ENCODE peak calls at places on chromosomes 11 and 22, in eight cellular contexts. C is HCT116, K is small intestine, P is epithelial cell of esophagus, T is mesendoderm, Q is choroid plexus epithelial cell, M is IMR-90, Y is OCI-LY7. D is an unnamed sample.

GRCh38 chr11:69912911-69913451 is 93.8 kb upstream of the FGF3 start:
- DNase-seq in C (no peak), K (peak), P (peak), T (no peak), Q (peak), M (peak), Y (peak), D (peak)

GRCh38 chr11:36073411-36074203 is 129.7 kb downstream of the LDLRAD3 start:
- DNase-seq in C (no peak), K (no peak), P (peak), T (no peak), Q (peak), M (peak), Y (no peak), D (peak)

GRCh38 chr11:73185680-73186293 is 32.3 kb upstream of the P2RY2 start:
- DNase-seq in C (no peak), K (no peak), P (peak), T (no peak), Q (peak), M (peak), Y (no peak), D (peak)

GRCh38 chr22:30636226-30637077 is 871 bp downstream of the SLC35E4 start:
- DNase-seq in C (no peak), K (peak), P (peak), T (no peak), Q (no peak), M (no peak), Y (peak), D (peak)

GRCh38 chr11:68328374-68329091 is 16.1 kb downstream of the LRP5 start:
- DNase-seq in C (no peak), K (peak), P (no peak), T (peak), Q (no peak), M (no peak), Y (peak), D (no peak)

GRCh38 chr11:10488121-10488580 is 33.1 kb downstream of the AMPD3 start:
- DNase-seq in C (peak), K (peak), P (peak), T (peak), Q (peak), M (peak), Y (peak), D (no peak)

GRCh38 chr22:40552070-40552469 is 84.4 kb downstream of the MRTFA start:
- DNase-seq in C (no peak), K (no peak), P (no peak), T (no peak), Q (no peak), M (no peak), Y (no peak), D (no peak)

GRCh38 chr11:118223992-118224391 is 819 bp downstream of the JAML start:
- DNase-seq in C (no peak), K (no peak), P (no peak), T (no peak), Q (no peak), M (no peak), Y (no peak), D (no peak)

GRCh38 chr11:22703561-22703960 is 37.1 kb downstream of the GAS2 start:
- DNase-seq in C (no peak), K (no peak), P (peak), T (peak), Q (peak), M (peak), Y (no peak), D (no peak)

GRCh38 chr22:50626856-50627451 is 998 bp downstream of the ARSA start:
- DNase-seq in C (no peak), K (no peak), P (no peak), T (no peak), Q (no peak), M (no peak), Y (no peak), D (no peak)

GRCh38 chr11:62556872-62557631 is 10.4 kb upstream of the AHNAK start:
- DNase-seq in C (no peak), K (peak), P (no peak), T (peak), Q (no peak), M (peak), Y (no peak), D (peak)
- H3K4me3 ChIP-seq in C (no peak), K (no peak), P (no peak), T (no peak), Q (no peak), M (no peak), Y (no peak), D (peak)

DNA sequence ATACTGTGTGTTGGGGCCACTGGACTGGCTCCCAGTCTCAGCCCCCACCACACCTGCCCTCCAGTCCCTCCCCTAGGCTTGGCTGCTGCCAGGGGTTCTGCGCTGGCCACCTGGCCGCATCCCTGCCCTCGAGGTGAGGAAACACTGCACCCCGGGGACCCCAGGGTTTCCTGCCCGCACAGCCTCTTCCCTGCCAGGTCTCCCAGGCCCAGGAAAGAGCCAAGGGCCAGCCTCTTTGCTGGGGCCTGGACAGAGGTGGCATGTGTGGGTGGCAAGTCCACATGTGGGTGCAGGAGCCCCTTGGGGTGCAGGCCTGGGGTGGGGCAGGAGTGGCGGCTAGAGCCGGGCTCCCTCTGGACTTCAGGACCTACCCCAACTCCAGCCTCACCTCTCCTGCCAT is 2.5 kb downstream of the EPS8L2 start:
- DNase-seq in C (no peak), K (no peak), P (no peak), T (no peak), Q (no peak), M (no peak), Y (no peak), D (no peak)
- H3K4me3 ChIP-seq in C (no peak), K (peak), P (peak), T (no peak), Q (no peak), M (no peak), Y (no peak), D (no peak)

GRCh38 chr11:13009476-13009920 is 382 bp downstream of the RASSF10 start:
- DNase-seq in C (no peak), K (no peak), P (peak), T (no peak), Q (no peak), M (no peak), Y (no peak), D (no peak)
- H3K4me3 ChIP-seq in C (no peak), K (peak), P (peak), T (peak), Q (no peak), M (no peak), Y (no peak), D (no peak)

DNA sequence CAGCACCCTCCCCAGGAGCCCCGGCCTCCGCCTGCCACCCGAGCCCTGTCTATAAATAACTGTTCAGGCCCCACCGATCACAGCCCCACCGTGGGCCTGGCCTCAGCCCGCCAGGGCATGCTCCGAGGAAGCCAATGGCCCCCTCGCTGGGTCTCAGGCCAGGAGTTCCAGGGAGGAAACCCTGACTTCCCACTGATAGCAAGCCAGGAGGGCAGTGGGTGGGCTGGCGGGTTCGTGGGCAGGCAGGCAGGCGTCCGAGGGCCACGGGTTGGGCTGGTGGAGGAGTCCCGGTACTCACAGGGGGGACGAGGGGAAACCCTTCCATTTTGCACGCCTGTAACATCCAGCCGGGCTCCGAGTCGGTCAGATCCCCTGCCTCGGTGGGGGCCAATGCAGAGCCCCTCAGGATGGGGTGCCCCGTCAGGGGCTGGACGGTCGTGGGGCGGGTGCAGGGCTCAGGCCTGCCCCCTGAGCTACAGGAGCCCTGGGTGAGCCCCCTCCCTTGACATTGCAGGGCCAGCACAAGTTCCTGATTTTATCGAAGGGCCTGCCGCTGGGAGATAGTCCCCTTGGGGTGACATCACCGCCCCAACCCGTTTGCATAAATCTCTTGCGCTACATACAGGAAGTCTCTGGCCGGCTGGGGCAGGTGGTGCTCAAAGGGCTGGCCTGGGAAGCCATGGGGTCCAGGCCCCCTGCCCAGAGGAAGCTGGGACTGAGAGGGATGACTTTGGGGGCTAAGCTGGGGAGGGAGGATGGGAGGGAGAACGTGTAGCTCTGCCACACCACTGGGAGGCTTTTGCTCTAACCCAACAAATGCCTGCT is at the start of gene SPI1:
- DNase-seq in C (no peak), K (no peak), P (no peak), T (peak), Q (no peak), M (no peak), Y (peak), D (no peak)
- H3K4me3 ChIP-seq in C (no peak), K (no peak), P (no peak), T (no peak), Q (no peak), M (no peak), Y (peak), D (no peak)

DNA sequence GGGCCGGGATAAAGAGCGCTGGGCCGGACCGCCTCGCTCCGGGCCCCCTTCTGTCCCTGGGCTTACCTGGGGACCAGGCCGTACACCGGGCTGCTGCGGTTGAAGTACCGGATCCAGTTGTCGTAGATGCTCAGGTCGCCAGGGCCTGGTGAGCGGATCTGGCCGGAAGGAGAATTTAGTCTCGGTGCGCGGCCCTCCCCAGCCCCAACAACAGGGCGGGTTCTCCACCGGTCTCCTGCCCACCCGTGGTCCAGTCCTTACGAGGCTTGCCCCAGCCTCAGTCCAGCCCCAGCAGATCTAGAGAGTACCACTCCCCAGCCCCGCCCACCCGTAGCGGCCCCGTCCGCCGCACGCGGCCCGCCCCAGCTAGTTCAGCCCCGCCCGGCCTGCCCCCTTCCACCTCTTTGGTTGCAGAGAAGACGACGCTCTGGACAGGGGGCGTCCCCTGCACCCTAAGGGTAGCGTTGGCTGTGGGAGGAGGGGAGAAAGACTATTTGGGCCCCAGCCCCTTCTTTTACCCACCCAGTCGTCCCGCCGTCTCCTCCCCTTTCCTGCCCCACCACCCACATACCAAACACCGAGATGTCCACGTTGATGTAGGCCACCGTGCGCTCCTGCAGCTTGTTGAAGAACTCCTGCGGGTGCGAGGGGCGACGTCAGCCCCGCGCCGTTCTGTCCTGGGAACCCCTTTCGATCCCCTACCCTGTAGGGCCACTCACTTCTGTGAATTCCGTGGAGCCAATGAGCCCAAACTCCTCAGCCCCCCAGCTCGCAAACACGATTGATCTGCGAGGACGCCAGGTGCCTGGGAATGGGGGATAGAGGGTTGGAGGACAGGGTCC is 6.8 kb downstream of the SAC3D1 start:
- DNase-seq in C (no peak), K (no peak), P (no peak), T (no peak), Q (peak), M (no peak), Y (no peak), D (no peak)
- H3K4me3 ChIP-seq in C (no peak), K (peak), P (peak), T (no peak), Q (peak), M (peak), Y (no peak), D (peak)

GRCh38 chr11:1854132-1854948 is 1.5 kb downstream of the LSP1 start:
- DNase-seq in C (no peak), K (no peak), P (no peak), T (no peak), Q (no peak), M (no peak), Y (peak), D (no peak)
- H3K4me3 ChIP-seq in C (no peak), K (peak), P (no peak), T (no peak), Q (no peak), M (no peak), Y (peak), D (no peak)

GRCh38 chr11:34588023-34588422 is 32.9 kb upstream of the EHF start:
- DNase-seq in C (no peak), K (no peak), P (no peak), T (no peak), Q (no peak), M (no peak), Y (no peak), D (no peak)

GRCh38 chr11:34587282-34587677 is 33.6 kb upstream of the EHF start:
- DNase-seq in C (no peak), K (no peak), P (peak), T (no peak), Q (no peak), M (no peak), Y (no peak), D (no peak)

GRCh38 chr11:34585870-34586654 is 34.8 kb upstream of the EHF start:
- DNase-seq in C (peak), K (peak), P (peak), T (peak), Q (peak), M (peak), Y (peak), D (peak)

GRCh38 chr11:34585304-34585869 is 35.5 kb upstream of the EHF start:
- DNase-seq in C (no peak), K (peak), P (peak), T (no peak), Q (no peak), M (no peak), Y (no peak), D (no peak)

DNA sequence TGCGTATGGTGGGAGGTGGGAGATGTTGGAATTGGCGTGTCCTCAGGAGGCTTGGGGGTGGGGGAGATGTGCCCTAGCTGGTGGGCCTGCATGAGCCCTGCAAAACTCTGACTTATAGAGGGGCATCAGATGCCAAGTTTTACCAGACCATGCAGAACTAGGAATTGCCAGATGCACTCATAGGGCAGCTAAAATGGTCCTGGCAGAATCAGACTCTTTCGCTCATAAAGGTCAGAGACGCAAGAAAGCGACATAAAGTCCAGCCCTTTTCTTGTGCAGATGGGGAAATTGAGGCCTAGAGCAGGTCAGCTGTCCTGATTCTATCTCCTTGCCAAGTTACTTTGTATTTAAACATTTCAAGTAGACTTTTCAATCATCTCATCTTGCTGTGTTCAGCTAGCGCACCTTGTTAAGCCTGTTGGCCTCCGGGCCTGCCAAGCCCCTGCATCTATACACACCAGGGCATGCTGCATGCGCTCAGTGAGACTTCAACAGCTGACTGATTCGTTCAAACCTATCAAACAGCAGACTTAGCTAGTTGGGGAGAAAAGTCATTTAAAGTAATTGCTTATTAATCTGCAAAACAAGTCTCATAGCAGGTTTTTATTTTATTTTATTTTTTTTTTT is 34.1 kb upstream of the EHF start:
- DNase-seq in C (no peak), K (no peak), P (no peak), T (no peak), Q (no peak), M (no peak), Y (no peak), D (no peak)
- H3K4me3 ChIP-seq in C (no peak), K (no peak), P (no peak), T (no peak), Q (peak), M (no peak), Y (no peak), D (no peak)